ENCODE peak calls at places on chromosomes 13 and 19, in nine cellular contexts. C is fibroblast of the aortic adventitia, W is gastrocnemius medialis, D is lung, O is suprapubic skin, B is fibroblast of lung, R is brain microvascular endothelial cell, Y is astrocyte of the spinal cord, S is dorsolateral prefrontal cortex. Z is an unnamed sample.

GRCh38 chr19:2332341-2333026 is 4.0 kb downstream of the SPPL2B start:
- DNase-seq in O (no peak), C (no peak), W (peak), S (no peak), D (no peak), B (no peak), Y (no peak), R (no peak), Z (no peak)

GRCh38 chr19:48918801-48919247 is 14.7 kb upstream of the DHDH start:
- DNase-seq in Y (no peak), O (no peak), S (no peak), D (no peak), R (no peak), B (no peak), W (no peak), C (no peak), Z (peak)

GRCh38 chr13:40433577-40433976 is 232.9 kb downstream of the FOXO1 start:
- DNase-seq in B (no peak), Y (no peak), O (no peak), W (no peak), C (no peak), S (no peak), R (no peak), D (no peak), Z (no peak)

GRCh38 chr13:102035969-102036368 is 365.9 kb downstream of the FGF14 start:
- DNase-seq in O (no peak), W (no peak), B (no peak), Y (no peak), R (no peak), C (no peak), D (no peak), S (no peak), Z (no peak)

GRCh38 chr13:55244991-55245644 is 1895.6 kb upstream of the PRR20A start:
- DNase-seq in O (no peak), S (no peak), R (no peak), C (no peak), Y (no peak), W (no peak), D (no peak), B (no peak), Z (no peak)

GRCh38 chr13:23741879-23742510 is 147.2 kb downstream of the MIPEP start:
- DNase-seq in R (no peak), W (no peak), O (no peak), S (no peak), Y (no peak), B (no peak), C (no peak), D (no peak), Z (no peak)

GRCh38 chr19:42433503-42434260 is 6.5 kb upstream of the LIPE start:
- DNase-seq in O (peak), D (peak), W (peak), C (peak), B (no peak), Y (peak), S (peak), R (peak), Z (peak)

GRCh38 chr19:41480336-41480735 is 37.4 kb downstream of the ERICH4 start:
- DNase-seq in D (no peak), O (no peak), C (no peak), S (no peak), Y (no peak), R (no peak), W (no peak), B (no peak), Z (no peak)

GRCh38 chr19:57682226-57682766 is 519 bp downstream of the ZNF551 start:
- DNase-seq in Y (no peak), B (no peak), D (no peak), C (no peak), S (no peak), O (no peak), R (no peak), W (no peak), Z (no peak)

GRCh38 chr19:38263696-38264485 is 482 bp upstream of the SPINT2 start:
- DNase-seq in B (peak), D (peak), O (no peak), W (no peak), Y (peak), S (peak), C (peak), R (peak), Z (peak)

GRCh38 chr19:32387701-32388392 is 17.7 kb upstream of the DPY19L3 start:
- DNase-seq in C (peak), R (peak), Y (peak), S (no peak), B (peak), W (no peak), O (no peak), D (no peak), Z (peak)

GRCh38 chr13:27018882-27019281 is 152.7 kb downstream of the USP12 start:
- DNase-seq in B (no peak), Y (no peak), R (no peak), S (no peak), C (no peak), O (no peak), D (no peak), W (no peak), Z (no peak)

GRCh38 chr13:114100446-114101320 is 31.7 kb downstream of the RASA3 start:
- DNase-seq in B (peak), Y (no peak), S (no peak), W (peak), O (peak), R (no peak), D (no peak), C (peak), Z (no peak)

GRCh38 chr13:24039621-24040475 is 120.7 kb upstream of the SPATA13 start:
- DNase-seq in Y (no peak), S (no peak), W (no peak), C (no peak), O (no peak), D (peak), R (no peak), B (no peak), Z (no peak)

GRCh38 chr19:36771275-36772231 is 1.1 kb downstream of the ZNF850 start:
- DNase-seq in O (peak), W (peak), C (peak), S (no peak), B (peak), Y (peak), R (peak), D (peak), Z (peak)

GRCh38 chr13:110629735-110630134 is 14.4 kb downstream of the NAXD start:
- DNase-seq in B (peak), Y (no peak), O (no peak), R (peak), W (no peak), D (no peak), C (no peak), S (no peak), Z (no peak)

GRCh38 chr19:19402656-19403372 is 2.7 kb upstream of the GATAD2A start:
- DNase-seq in B (no peak), O (no peak), W (no peak), D (no peak), R (no peak), S (no peak), C (peak), Y (no peak), Z (no peak)

GRCh38 chr13:27203854-27204253 is 32.2 kb upstream of the USP12 start:
- DNase-seq in C (peak), S (no peak), R (no peak), Y (no peak), D (no peak), B (no peak), O (no peak), W (no peak), Z (peak)

GRCh38 chr19:28606269-28607032 is 606.5 kb downstream of the UQCRFS1 start:
- DNase-seq in B (no peak), C (no peak), D (no peak), O (no peak), Y (no peak), W (no peak), R (no peak), S (no peak), Z (no peak)

GRCh38 chr13:112554214-112554850 is 33.6 kb downstream of the TUBGCP3 start:
- DNase-seq in R (no peak), O (no peak), C (no peak), S (no peak), D (no peak), W (no peak), B (no peak), Y (no peak), Z (no peak)

GRCh38 chr13:93708323-93709075 is 481.9 kb downstream of the GPC6 start:
- DNase-seq in C (peak), D (no peak), W (no peak), B (peak), Y (no peak), S (no peak), R (no peak), O (no peak), Z (no peak)

GRCh38 chr13:98664047-98664446 is 87.1 kb upstream of the STK24 start:
- DNase-seq in O (no peak), S (peak), Y (peak), W (no peak), R (peak), D (no peak), C (peak), B (peak), Z (peak)

GRCh38 chr13:110714798-110715394 is 1.4 kb downstream of the ING1 start:
- DNase-seq in O (peak), S (peak), D (peak), Y (peak), C (peak), B (peak), W (peak), R (peak), Z (peak)

GRCh38 chr13:110942248-110942981 is 27.5 kb upstream of the ANKRD10 start:
- DNase-seq in C (no peak), O (no peak), W (no peak), D (no peak), R (no peak), S (no peak), B (peak), Y (no peak), Z (no peak)

GRCh38 chr13:96552523-96552922 is 441.8 kb downstream of the OXGR1 start:
- DNase-seq in O (no peak), B (no peak), W (no peak), D (no peak), R (no peak), C (no peak), Y (no peak), S (no peak), Z (no peak)

GRCh38 chr13:59088716-59089115 is 1075.0 kb downstream of the DIAPH3 start:
- DNase-seq in Y (peak), B (peak), W (no peak), O (no peak), D (no peak), S (no peak), R (peak), C (peak), Z (peak)

GRCh38 chr19:8366961-8367326 is 3.0 kb downstream of the ANGPTL4 start:
- DNase-seq in D (no peak), W (no peak), C (peak), Y (no peak), S (no peak), B (peak), O (no peak), R (no peak), Z (no peak)

GRCh38 chr13:102724923-102725322 is 30.1 kb upstream of the METTL21C start:
- DNase-seq in O (no peak), R (peak), S (no peak), B (peak), W (no peak), Y (peak), D (no peak), C (peak), Z (peak)

GRCh38 chr13:95296326-95296939 is 4.8 kb downstream of the ABCC4 start:
- DNase-seq in Y (no peak), C (no peak), B (no peak), S (no peak), W (peak), O (no peak), R (no peak), D (peak), Z (peak)

GRCh38 chr13:83996415-83996814 is 114.1 kb upstream of the SLITRK1 start:
- DNase-seq in R (no peak), O (no peak), B (no peak), S (no peak), Y (no peak), D (no peak), C (no peak), W (no peak), Z (no peak)

GRCh38 chr19:18433039-18433691 is 4.8 kb downstream of the ISYNA1 start:
- DNase-seq in S (no peak), O (peak), B (no peak), D (no peak), Y (no peak), W (no peak), C (no peak), R (no peak), Z (peak)

GRCh38 chr19:51407631-51408131 is 9.8 kb downstream of the SIGLEC10 start:
- DNase-seq in Y (no peak), R (peak), W (no peak), S (no peak), B (no peak), C (peak), O (no peak), D (no peak), Z (peak)

GRCh38 chr13:29081036-29081435 is 260.9 kb downstream of the MTUS2 start:
- DNase-seq in C (no peak), W (no peak), S (no peak), R (no peak), B (no peak), O (no peak), D (no peak), Y (no peak), Z (no peak)

GRCh38 chr19:2983351-2984195 is 6.2 kb downstream of the TLE6 start:
- DNase-seq in C (peak), S (peak), Y (peak), D (no peak), R (no peak), W (peak), O (peak), B (peak), Z (peak)

GRCh38 chr13:80177327-80177726 is 163.6 kb downstream of the SPRY2 start:
- DNase-seq in B (peak), R (no peak), C (no peak), S (no peak), D (no peak), Y (no peak), W (no peak), O (no peak), Z (no peak)

GRCh38 chr13:74871671-74872070 is 610.3 kb downstream of the TBC1D4 start:
- DNase-seq in R (no peak), D (no peak), B (no peak), W (no peak), C (no peak), S (no peak), Y (no peak), O (no peak), Z (peak)

GRCh38 chr13:99626461-99627082 is 125.3 kb downstream of the TM9SF2 start:
- DNase-seq in R (peak), W (peak), D (no peak), B (peak), Y (peak), C (peak), S (no peak), O (no peak), Z (peak)

GRCh38 chr19:52592301-52592700 is 22.2 kb downstream of the ZNF701 start:
- DNase-seq in R (no peak), Y (no peak), S (no peak), B (no peak), C (no peak), D (no peak), O (no peak), W (no peak), Z (no peak)

GRCh38 chr19:52585101-52585500 is 15.0 kb downstream of the ZNF701 start:
- DNase-seq in D (no peak), O (no peak), C (no peak), R (no peak), B (no peak), S (no peak), Y (no peak), W (no peak), Z (no peak)

GRCh38 chr19:52585604-52586003 is 15.5 kb downstream of the ZNF701 start:
- DNase-seq in S (no peak), D (no peak), C (no peak), R (no peak), Y (no peak), B (no peak), W (no peak), O (no peak), Z (no peak)

DNA sequence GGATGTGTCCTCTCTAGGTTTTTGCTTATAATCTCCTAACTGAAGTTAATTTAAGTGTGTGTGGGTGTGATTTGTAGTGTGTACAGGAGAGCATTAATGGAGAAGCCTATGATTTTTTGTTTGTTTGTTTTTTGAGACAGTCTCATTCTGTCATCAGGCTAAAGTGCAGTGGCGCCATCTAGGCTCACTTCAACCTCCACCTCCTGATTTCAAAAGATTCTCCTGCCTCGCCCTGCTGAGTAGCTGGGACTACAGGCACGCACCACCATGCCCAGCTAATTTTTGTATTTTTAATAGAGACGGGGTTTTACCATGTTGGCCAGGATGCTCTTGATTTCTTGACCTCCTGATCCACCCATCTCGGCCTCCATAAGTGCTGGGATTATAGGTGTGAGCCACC is 20.6 kb downstream of the ZNF701 start:
- DNase-seq in S (no peak), O (no peak), B (no peak), R (no peak), W (no peak), Y (no peak), D (no peak), C (no peak), Z (no peak)
- TF ChIP-seq CTCF in S (no peak), O (no peak), B (no peak), R (no peak), W (no peak), Y (no peak), D (no peak), C (no peak), Z (no peak)

DNA sequence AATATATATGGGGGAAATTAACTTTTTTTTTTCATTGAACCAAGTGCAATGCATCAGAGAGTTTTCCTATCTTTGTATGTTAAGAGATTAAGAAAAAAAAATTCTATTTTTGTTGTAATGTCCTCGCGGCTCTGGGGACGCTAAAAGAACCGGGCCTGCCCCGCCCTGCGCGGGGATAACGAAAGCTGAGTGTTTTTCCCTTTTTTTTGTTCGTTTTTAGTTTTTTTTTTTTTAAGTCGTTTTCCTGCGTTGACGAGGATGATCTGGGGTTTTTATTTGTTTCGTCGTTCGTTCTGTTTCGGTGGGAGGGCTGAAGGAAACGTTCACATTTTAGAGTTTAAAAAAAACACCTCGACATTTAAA is 5.7 kb downstream of the LYL1 start:
- DNase-seq in R (no peak), S (no peak), D (no peak), W (no peak), O (no peak), Y (no peak), B (no peak), C (no peak), Z (no peak)
- H3K4me3 ChIP-seq in R (no peak), S (no peak), D (no peak), W (no peak), O (peak), Y (no peak), B (no peak), C (no peak), Z (no peak)

GRCh38 chr13:52600666-52601065 is 41.6 kb upstream of the HNRNPA1L2 start:
- DNase-seq in B (no peak), S (no peak), C (peak), W (no peak), Y (peak), O (no peak), D (no peak), R (no peak), Z (no peak)

GRCh38 chr13:52597676-52598075 is 44.6 kb upstream of the HNRNPA1L2 start:
- DNase-seq in D (no peak), Y (no peak), B (no peak), S (no peak), C (no peak), O (no peak), W (no peak), R (no peak), Z (no peak)

GRCh38 chr13:52599037-52599852 is 43.0 kb upstream of the HNRNPA1L2 start:
- DNase-seq in C (peak), D (no peak), S (no peak), R (peak), W (no peak), O (no peak), B (peak), Y (peak), Z (peak)

DNA sequence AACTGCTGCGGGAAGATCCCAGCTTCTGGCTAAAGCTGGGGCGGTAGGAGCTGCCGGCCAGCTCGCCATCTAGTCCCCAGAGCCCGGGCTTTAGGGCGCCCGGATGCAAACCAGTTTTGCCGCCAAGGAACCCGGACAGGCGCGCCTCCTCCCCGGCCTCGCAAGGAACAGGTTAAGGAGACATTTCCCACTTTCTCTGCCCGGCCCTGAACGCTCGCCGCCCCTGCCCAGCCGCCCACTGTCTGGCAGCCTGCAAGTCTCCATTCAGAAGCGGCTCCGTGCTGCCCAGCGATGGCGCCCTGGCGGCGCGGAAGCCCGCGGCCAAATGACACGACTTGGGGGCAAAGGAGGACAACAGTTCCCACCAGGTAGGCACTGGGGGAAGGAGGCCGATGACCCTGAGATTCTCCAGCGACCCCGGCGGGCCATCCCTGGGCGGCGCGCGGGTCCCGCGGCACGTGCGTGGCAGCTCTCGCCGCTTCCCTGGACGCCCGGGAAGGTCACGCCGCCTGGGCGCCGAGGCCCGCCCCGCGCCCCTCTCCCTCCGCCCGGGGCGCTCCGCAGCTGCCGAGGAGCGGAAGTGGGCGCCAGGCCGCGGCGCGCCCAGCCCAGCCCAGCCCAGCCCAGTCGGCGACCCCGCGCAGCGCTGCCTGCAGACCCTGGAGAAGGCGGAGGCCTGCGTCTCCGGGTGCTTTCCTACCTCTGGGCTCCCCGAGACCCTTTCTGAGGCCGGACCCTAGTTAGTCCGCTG is 42.2 kb upstream of the HNRNPA1L2 start:
- DNase-seq in Y (peak), W (peak), B (peak), D (no peak), C (no peak), S (no peak), O (peak), R (no peak), Z (no peak)
- TF ChIP-seq CTCF in Y (no peak), W (no peak), B (no peak), D (no peak), C (no peak), S (no peak), O (no peak), R (no peak), Z (no peak)

GRCh38 chr19:15113245-15114152 is 6.3 kb downstream of the SYDE1 start:
- DNase-seq in Y (no peak), O (no peak), W (no peak), B (no peak), S (no peak), R (no peak), C (no peak), D (no peak), Z (no peak)
- H3K4me3 ChIP-seq in Y (no peak), O (no peak), W (no peak), B (no peak), S (no peak), R (no peak), C (no peak), D (no peak), Z (no peak)

GRCh38 chr19:11964496-11964857 is 363 bp upstream of the ZNF763 start:
- DNase-seq in O (no peak), B (no peak), D (peak), C (no peak), W (no peak), Y (no peak), R (no peak), S (peak), Z (no peak)
- TF ChIP-seq CTCF in O (no peak), B (peak), D (no peak), C (peak), W (no peak), Y (no peak), R (peak), S (no peak), Z (peak)

GRCh38 chr19:45779231-45780145 is 2.8 kb downstream of the DMPK start:
- DNase-seq in W (peak), D (peak), R (no peak), C (peak), B (peak), S (no peak), O (peak), Y (peak), Z (peak)
- H3K4me3 ChIP-seq in W (no peak), D (no peak), R (no peak), C (peak), B (no peak), S (no peak), O (peak), Y (no peak), Z (no peak)